ENCODE peak calls at places on chromosomes 6 and 20, in eight cellular contexts. T is NCI-H510A treated with DMSO at 0.1 percent for 48 hours, L is left cardiac atrium, Y is GM12865, N is small intestine, R is omental fat pad, Z is SW 1271, F is uterus. A is an unnamed sample.

GRCh38 chr6:40477246-40478126 is 109.7 kb downstream of the LRFN2 start:
- DNase-seq in F (no peak), T (peak), R (no peak), Z (no peak), Y (peak), N (peak), L (no peak), A (no peak)

GRCh38 chr6:39897699-39898098 is 36.6 kb downstream of the MOCS1 start:
- DNase-seq in R (no peak), N (peak), L (no peak), F (no peak), Z (no peak), Y (no peak), T (no peak), A (no peak)

GRCh38 chr6:111938710-111939109 is 65.5 kb upstream of the FYN start:
- DNase-seq in Z (no peak), N (no peak), F (no peak), R (no peak), Y (no peak), L (no peak), T (no peak), A (no peak)

GRCh38 chr6:105424177-105424783 is 21.4 kb upstream of the PREP start:
- DNase-seq in L (no peak), Y (peak), Z (peak), R (peak), F (peak), N (peak), T (peak), A (no peak)

GRCh38 chr6:167664678-167665445 is 161.8 kb upstream of the AFDN start:
- DNase-seq in Y (no peak), T (no peak), L (no peak), Z (no peak), F (no peak), N (no peak), R (no peak), A (no peak)

GRCh38 chr20:48128436-48128835 is 343.2 kb upstream of the SULF2 start:
- DNase-seq in N (no peak), T (no peak), F (no peak), R (no peak), Y (no peak), L (no peak), Z (no peak), A (no peak)

GRCh38 chr6:37056439-37057127 is 51.1 kb downstream of the FGD2 start:
- DNase-seq in L (no peak), F (no peak), R (no peak), Y (no peak), N (no peak), Z (no peak), T (no peak), A (no peak)

GRCh38 chr6:83153958-83154357 is 39.1 kb downstream of the PGM3 start:
- DNase-seq in N (no peak), R (no peak), T (no peak), Y (no peak), L (no peak), Z (no peak), F (no peak), A (no peak)

GRCh38 chr6:45420909-45421699 is 43.4 kb upstream of the SUPT3H start:
- DNase-seq in Y (no peak), F (no peak), N (no peak), T (peak), R (no peak), L (no peak), Z (no peak), A (no peak)

GRCh38 chr6:43708857-43709653 is 21.5 kb upstream of the MRPS18A start:
- DNase-seq in Y (peak), R (no peak), T (no peak), F (peak), Z (no peak), L (no peak), N (no peak), A (no peak)

GRCh38 chr6:73713426-73714147 is 17.6 kb downstream of the CD109 start:
- DNase-seq in N (no peak), R (no peak), F (no peak), T (no peak), L (no peak), Y (no peak), Z (no peak), A (no peak)

GRCh38 chr6:162964703-162965140 is 236.9 kb downstream of the PACRG start:
- DNase-seq in R (no peak), T (no peak), F (peak), Z (peak), N (no peak), Y (no peak), L (peak), A (no peak)

GRCh38 chr6:41042167-41042566 is at the start of gene TSPO2:
- DNase-seq in F (no peak), L (no peak), T (no peak), N (no peak), Y (no peak), Z (no peak), R (no peak), A (no peak)

GRCh38 chr6:43391448-43392031 is 22.1 kb upstream of the ZNF318 start:
- DNase-seq in F (no peak), R (no peak), L (no peak), Y (no peak), N (no peak), T (no peak), Z (no peak), A (no peak)

GRCh38 chr6:74574794-74575193 is 631.1 kb downstream of the COL12A1 start:
- DNase-seq in T (no peak), R (no peak), Z (peak), L (no peak), N (peak), F (no peak), Y (peak), A (no peak)

GRCh38 chr6:14975124-14975815 is 270.6 kb upstream of the JARID2 start:
- DNase-seq in R (no peak), Z (no peak), Y (peak), T (no peak), F (no peak), L (no peak), N (peak), A (no peak)

GRCh38 chr20:4063631-4064030 is 48.3 kb upstream of the RNF24 start:
- DNase-seq in Z (no peak), Y (no peak), F (no peak), R (no peak), N (no peak), L (no peak), T (no peak), A (no peak)

GRCh38 chr20:3716195-3716834 is 3.9 kb upstream of the SIGLEC1 start:
- DNase-seq in T (peak), R (no peak), L (no peak), F (no peak), N (peak), Z (peak), Y (peak), A (no peak)

GRCh38 chr6:110039364-110039995 is 61.4 kb downstream of the GPR6 start:
- DNase-seq in F (peak), Z (peak), T (peak), R (peak), N (peak), L (peak), Y (peak), A (peak)